ENCODE peak calls at places on chromosome 3, in ten cellular contexts. C is ovary, J is transverse colon, N is tibial nerve, H is sigmoid colon, L is GM12878, A is esophagus muscularis mucosa, M is K562, Y is SK-N-SH, O is upper lobe of left lung. I is an unnamed sample. For H3K27me3, the result is how much of the 10 kb centered on the place peaks cover.

GRCh38 chr3:194300392-194300758 is 50.8 kb downstream of the CPN2 start:
- DNase-seq in C (peak), H (peak), M (no peak), J (peak), A (no peak), N (peak), O (no peak), Y (no peak), L (no peak), I (peak)

GRCh38 chr3:118817748-118818165 is 216.9 kb downstream of the IGSF11 start:
- DNase-seq in Y (peak), O (no peak), N (no peak), M (peak), C (no peak), J (peak), H (no peak), L (no peak), A (peak), I (peak)

GRCh38 chr3:14434105-14434504 is 31.7 kb downstream of the SLC6A6 start:
- DNase-seq in H (no peak), O (no peak), A (no peak), L (no peak), Y (no peak), N (no peak), M (no peak), C (no peak), J (no peak), I (peak)

GRCh38 chr3:36650271-36650671 is 114.1 kb downstream of the DCLK3 start:
- DNase-seq in H (no peak), L (no peak), A (no peak), Y (no peak), M (no peak), J (no peak), O (no peak), C (no peak), N (no peak), I (no peak)

GRCh38 chr3:118180853-118181252 is 853.8 kb downstream of the IGSF11 start:
- DNase-seq in A (no peak), H (no peak), J (no peak), C (no peak), O (no peak), N (no peak), Y (no peak), M (no peak), L (no peak), I (no peak)

GRCh38 chr3:154507727-154508126 is 77.7 kb upstream of the GPR149 start:
- DNase-seq in Y (no peak), O (no peak), C (no peak), N (no peak), M (no peak), H (no peak), A (no peak), L (no peak), J (no peak), I (no peak)

GRCh38 chr3:164962610-164963009 is 115.7 kb downstream of the SI start:
- DNase-seq in A (no peak), C (no peak), O (no peak), L (no peak), J (no peak), M (no peak), H (no peak), Y (no peak), N (no peak), I (no peak)

GRCh38 chr3:55482496-55483195 is 4.5 kb downstream of the WNT5A start:
- DNase-seq in H (no peak), O (peak), J (no peak), N (no peak), C (peak), A (no peak), L (no peak), Y (no peak), M (no peak), I (no peak)

GRCh38 chr3:18423401-18424212 is 1.5 kb downstream of the SATB1 start:
- DNase-seq in H (peak), M (peak), N (peak), O (no peak), C (peak), L (peak), Y (peak), J (peak), A (no peak), I (peak)

GRCh38 chr3:171175840-171176239 is 149.3 kb upstream of the SLC2A2 start:
- DNase-seq in N (no peak), O (no peak), C (no peak), H (no peak), A (no peak), Y (no peak), M (no peak), J (no peak), L (no peak), I (no peak)

GRCh38 chr3:2517479-2518188 is 419.0 kb downstream of the CNTN4 start:
- DNase-seq in N (no peak), H (no peak), L (no peak), Y (no peak), J (no peak), O (no peak), A (no peak), C (no peak), M (no peak), I (no peak)

GRCh38 chr3:185486371-185486770 is 12.5 kb downstream of the TMEM41A start:
- DNase-seq in N (no peak), C (no peak), L (no peak), J (no peak), H (no peak), Y (no peak), O (no peak), M (no peak), A (no peak), I (no peak)

GRCh38 chr3:15796771-15797599 is 794 bp downstream of the ANKRD28 start:
- DNase-seq in N (no peak), O (no peak), L (no peak), J (no peak), A (no peak), M (peak), Y (peak), H (no peak), C (no peak), I (no peak)

GRCh38 chr3:159200176-159200575 is 398.3 kb downstream of the MFSD1 start:
- DNase-seq in N (no peak), O (no peak), H (no peak), A (no peak), J (no peak), Y (no peak), C (no peak), M (no peak), L (no peak), I (no peak)

GRCh38 chr3:99751649-99752048 is 66.0 kb upstream of the CMSS1 start:
- DNase-seq in A (no peak), M (no peak), J (no peak), N (no peak), L (no peak), C (no peak), H (no peak), Y (no peak), O (no peak), I (no peak)

GRCh38 chr3:181726351-181727121 is 14.8 kb downstream of the SOX2 start:
- DNase-seq in C (no peak), M (no peak), H (no peak), J (no peak), N (no peak), A (no peak), O (peak), L (no peak), Y (no peak), I (peak)

GRCh38 chr3:52437326-52438103 is 7.4 kb downstream of the SEMA3G start:
- DNase-seq in N (no peak), M (no peak), C (no peak), A (no peak), H (no peak), Y (no peak), L (no peak), O (peak), J (peak), I (peak)

GRCh38 chr3:188266581-188267274 is 112.8 kb downstream of the LPP start:
- DNase-seq in J (peak), A (no peak), L (no peak), C (peak), H (peak), O (no peak), Y (no peak), M (no peak), N (peak), I (peak)

GRCh38 chr3:41026394-41027177 is 172.7 kb upstream of the CTNNB1 start:
- DNase-seq in Y (peak), L (no peak), A (no peak), C (peak), O (no peak), H (peak), J (peak), N (no peak), M (peak), I (no peak)

GRCh38 chr3:13281657-13282527 is 138.2 kb downstream of the NUP210 start:
- DNase-seq in Y (peak), C (no peak), A (no peak), M (peak), L (no peak), J (peak), N (no peak), O (peak), H (peak), I (no peak)

GRCh38 chr3:134325106-134325705 is 49.0 kb downstream of the AMOTL2 start:
- DNase-seq in N (no peak), L (no peak), J (no peak), C (no peak), A (no peak), Y (no peak), H (peak), M (no peak), O (no peak), I (no peak)

GRCh38 chr3:143648708-143649107 is 199.6 kb downstream of the SLC9A9 start:
- DNase-seq in H (no peak), M (peak), A (no peak), C (no peak), J (no peak), O (no peak), L (no peak), N (no peak), Y (peak), I (no peak)

GRCh38 chr3:49529567-49529966 is 24.7 kb upstream of the BSN start:
- DNase-seq in J (no peak), H (no peak), L (no peak), N (no peak), M (no peak), Y (no peak), O (no peak), A (no peak), C (no peak), I (no peak)

GRCh38 chr3:49530231-49530630 is 24.0 kb upstream of the BSN start:
- DNase-seq in A (no peak), O (no peak), Y (no peak), L (no peak), H (no peak), J (no peak), M (no peak), N (no peak), C (no peak), I (no peak)

GRCh38 chr3:49533031-49533430 is 21.2 kb upstream of the BSN start:
- DNase-seq in A (no peak), N (no peak), M (no peak), L (no peak), C (peak), Y (no peak), O (peak), H (no peak), J (no peak), I (no peak)

GRCh38 chr3:49531715-49532114 is 22.6 kb upstream of the BSN start:
- DNase-seq in C (no peak), L (no peak), N (no peak), A (no peak), O (peak), Y (no peak), J (no peak), M (no peak), H (no peak), I (no peak)

GRCh38 chr3:49531218-49531617 is 23.1 kb upstream of the BSN start:
- DNase-seq in O (no peak), C (no peak), J (no peak), M (no peak), L (no peak), H (no peak), Y (no peak), N (no peak), A (no peak), I (no peak)
- TF ChIP-seq EP300 in O (no peak), C (no peak), J (no peak), M (no peak), L (no peak), H (no peak), Y (no peak), N (no peak), A (no peak), I (no peak)

GRCh38 chr3:65537109-65537508 is 501.6 kb downstream of the MAGI1 start:
- DNase-seq in O (no peak), Y (no peak), C (no peak), J (no peak), N (no peak), L (no peak), A (no peak), H (no peak), M (no peak), I (no peak)
- TF ChIP-seq CTCF in O (no peak), Y (no peak), C (no peak), J (no peak), N (no peak), L (no peak), A (no peak), H (no peak), M (no peak), I (no peak)

GRCh38 chr3:4980229-4981159 is 1.3 kb downstream of the BHLHE40 start:
- DNase-seq in M (peak), J (peak), N (peak), A (peak), L (peak), Y (peak), C (peak), H (peak), O (peak), I (peak)
- H3K27me3 ChIP-seq in M (under half), J (under half), N (under half), A (under half), L (under half), Y (under half), C (under half), H (under half), O (under half), I (under half)

DNA sequence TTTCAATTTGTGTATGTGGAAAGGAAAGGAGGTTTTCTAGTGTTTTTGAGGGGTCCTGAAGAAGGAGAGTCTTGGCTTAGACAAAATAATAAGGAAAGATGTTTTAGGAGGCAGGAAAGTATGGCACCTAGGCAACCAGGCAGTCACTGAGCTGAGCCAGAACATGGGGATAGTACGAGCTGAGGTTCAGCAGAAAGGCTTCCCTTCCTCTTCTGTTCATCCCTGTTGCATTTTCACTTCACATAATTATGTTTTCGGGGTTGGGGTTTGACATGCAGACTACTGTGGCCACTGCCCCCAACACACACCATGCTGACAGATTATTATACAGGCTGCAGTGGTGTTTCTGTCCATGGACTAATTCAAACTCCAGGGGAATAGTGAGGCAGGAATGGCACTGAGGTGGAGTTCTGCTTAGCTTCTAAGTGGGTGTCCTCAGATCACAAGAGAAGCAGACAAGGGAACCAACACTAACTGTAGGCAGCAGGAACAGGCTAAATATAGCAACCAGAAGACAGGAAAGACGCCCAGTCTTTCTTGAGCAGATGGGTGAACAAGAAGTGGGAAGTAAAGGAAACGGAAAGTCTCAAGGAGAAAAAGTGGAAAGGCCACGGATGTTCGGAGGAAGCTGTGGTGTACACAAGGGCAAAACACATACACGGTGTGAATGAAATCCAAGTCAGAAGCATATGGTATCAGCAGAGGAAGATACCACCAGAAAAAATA is 305.8 kb downstream of the PLCL2 start:
- DNase-seq in C (no peak), J (no peak), A (no peak), L (no peak), M (no peak), Y (no peak), N (no peak), O (no peak), H (no peak), I (no peak)
- TF ChIP-seq EP300 in C (no peak), J (no peak), A (no peak), L (no peak), M (no peak), Y (no peak), N (no peak), O (no peak), H (no peak), I (no peak)

DNA sequence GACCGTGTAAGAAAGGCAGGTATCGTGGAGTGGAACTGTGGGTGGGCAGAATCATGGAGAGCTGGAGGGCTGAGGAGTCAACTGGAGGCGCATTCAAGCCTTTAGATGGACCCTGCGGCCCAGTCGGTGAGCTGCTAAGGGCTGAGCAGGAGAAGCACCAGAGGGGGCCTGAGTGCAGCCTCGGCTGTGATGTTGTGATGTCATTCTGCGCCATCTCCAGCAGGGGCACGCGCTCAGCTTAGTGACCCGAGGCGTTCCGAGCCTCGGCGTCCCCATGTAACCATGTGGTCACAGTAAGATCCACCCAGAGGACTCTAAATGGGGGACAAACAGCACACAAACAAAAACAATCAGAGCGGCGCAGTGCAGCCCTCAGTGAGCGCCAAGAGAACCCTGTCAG is 76.8 kb downstream of the VGLL4 start:
- DNase-seq in H (no peak), L (no peak), M (peak), C (no peak), O (no peak), A (no peak), J (no peak), N (no peak), Y (peak), I (no peak)
- TF ChIP-seq CTCF in H (no peak), L (no peak), M (peak), C (no peak), O (no peak), A (no peak), J (no peak), N (no peak), Y (peak), I (no peak)

GRCh38 chr3:38644662-38645053 is 4.8 kb downstream of the SCN5A start:
- DNase-seq in M (no peak), C (no peak), O (no peak), H (peak), A (no peak), N (no peak), J (no peak), L (no peak), Y (peak), I (no peak)
- H3K27me3 ChIP-seq in M (under half), C (under half), O (under half), H (under half), A (under half), N (under half), J (under half), L (under half), Y (under half), I (under half)

GRCh38 chr3:39148116-39149058 is 5.0 kb downstream of the CSRNP1 start:
- DNase-seq in Y (no peak), N (no peak), A (no peak), J (peak), M (peak), C (no peak), H (no peak), L (no peak), O (no peak), I (no peak)

GRCh38 chr3:39150803-39151631 is 2.4 kb downstream of the CSRNP1 start:
- DNase-seq in N (peak), J (peak), O (no peak), H (peak), A (peak), C (peak), L (no peak), M (peak), Y (peak), I (peak)

GRCh38 chr3:39149498-39150169 is 3.8 kb downstream of the CSRNP1 start:
- DNase-seq in C (no peak), L (no peak), O (no peak), J (no peak), Y (no peak), H (no peak), M (no peak), A (no peak), N (no peak), I (no peak)

GRCh38 chr3:39149059-39149455 is 4.3 kb downstream of the CSRNP1 start:
- DNase-seq in L (no peak), O (no peak), C (no peak), N (no peak), J (no peak), Y (no peak), A (no peak), H (no peak), M (no peak), I (no peak)

DNA sequence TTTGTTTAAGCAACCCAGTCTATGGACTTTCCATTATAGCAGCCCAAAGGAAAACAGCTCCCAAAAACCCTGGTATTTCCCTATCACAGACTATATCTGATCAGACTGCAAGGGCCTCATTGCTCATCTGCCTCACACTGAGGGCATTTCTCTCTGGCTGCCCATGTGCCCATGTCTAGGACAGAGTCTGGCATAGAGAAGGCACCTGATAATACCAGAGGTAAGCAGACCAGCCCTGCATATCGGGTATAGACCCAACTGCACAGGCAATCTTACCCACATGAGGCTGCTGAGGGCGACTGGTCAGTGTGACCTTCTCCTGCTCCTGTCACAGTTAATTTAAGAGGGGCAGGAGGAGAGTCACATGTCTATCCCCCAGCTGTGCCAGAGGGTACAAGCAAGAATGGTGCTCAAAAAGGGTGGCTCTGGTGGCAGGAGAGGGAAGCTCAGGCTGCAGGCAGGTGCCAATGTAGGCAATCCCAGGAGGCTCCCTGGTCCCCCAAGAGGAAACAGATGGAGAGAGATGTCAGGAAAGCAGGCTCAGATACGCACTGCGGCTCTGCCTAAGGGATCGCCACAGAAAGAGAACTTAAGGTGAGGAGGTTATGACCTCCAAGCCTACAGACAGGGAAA is 3.1 kb downstream of the CSRNP1 start:
- DNase-seq in O (no peak), J (no peak), N (no peak), A (no peak), L (no peak), C (no peak), H (no peak), M (no peak), Y (peak), I (no peak)
- TF ChIP-seq EP300 in O (no peak), J (no peak), N (no peak), A (no peak), L (no peak), C (no peak), H (no peak), M (no peak), Y (no peak), I (no peak)

I was measured in stomach.